ENCODE peak calls at places on chromosomes 13 and 19, in six cellular contexts. U is breast epithelium, A is lung, V is tibial artery, B is transverse colon, D is uterus. Z is an unnamed sample.
A peak's percentile ranks its signal among the peaks of the same experiment; 100 is the strongest.

GRCh38 chr13:91609353-91609752 is 210.9 kb downstream of the GPC5 start:
- DNase-seq in V (no peak), U (no peak), B (no peak), A (no peak), D (no peak), Z (no peak)

GRCh38 chr19:33245948-33246728 is 20.5 kb upstream of the SLC7A10 start:
- DNase-seq in U (no peak), V (no peak), B (no peak), A (no peak), D (no peak), Z (no peak)

GRCh38 chr19:10863107-10863700 is 8.1 kb upstream of the CARM1 start:
- DNase-seq in U (peak; percentile 58), V (peak; percentile 49), A (no peak), B (no peak), D (no peak), Z (peak; percentile 59)

GRCh38 chr13:51626749-51627148 is 42.5 kb downstream of the WDFY2 start:
- DNase-seq in A (no peak), B (no peak), V (no peak), U (peak; percentile 47), D (no peak), Z (no peak)

GRCh38 chr19:10118960-10119359 is 739 bp downstream of the EIF3G start:
- DNase-seq in U (no peak), V (no peak), D (no peak), A (no peak), B (no peak), Z (no peak)

GRCh38 chr19:41641879-41642485 is 15.1 kb upstream of the CEACAM4 start:
- DNase-seq in D (no peak), V (peak; percentile 53), A (peak; percentile 81), U (peak; percentile 24), B (peak; percentile 82), Z (peak; percentile 18)

GRCh38 chr13:35794734-35795389 is 318.4 kb upstream of the MAB21L1 start:
- DNase-seq in U (no peak), V (no peak), D (no peak), A (no peak), B (no peak), Z (no peak)

GRCh38 chr19:17394891-17395415 is 957 bp upstream of the CCDC194 start:
- DNase-seq in D (peak; percentile 70), U (no peak), A (no peak), B (peak; percentile 57), V (no peak), Z (no peak)

GRCh38 chr13:71021810-71022422 is 845.1 kb downstream of the DACH1 start:
- DNase-seq in V (no peak), A (no peak), D (no peak), B (no peak), U (no peak), Z (no peak)

GRCh38 chr19:31347356-31347755 is 1.9 kb downstream of the TSHZ3 start:
- DNase-seq in V (no peak), U (no peak), B (no peak), A (no peak), D (no peak), Z (peak; percentile 16)

GRCh38 chr19:41328818-41329220 is 18.8 kb downstream of the CCDC97 start:
- DNase-seq in U (no peak), B (no peak), D (no peak), V (peak; percentile 37), A (no peak), Z (no peak)

GRCh38 chr13:113740661-113741060 is 18.4 kb upstream of the TMEM255B start:
- DNase-seq in V (no peak), D (no peak), A (no peak), B (no peak), U (no peak), Z (no peak)

GRCh38 chr13:46530084-46530935 is 22.7 kb upstream of the LRCH1 start:
- DNase-seq in B (no peak), D (no peak), V (no peak), A (no peak), U (no peak), Z (no peak)

GRCh38 chr19:38660724-38661123 is 13.3 kb downstream of the ACTN4 start:
- DNase-seq in V (no peak), B (no peak), D (no peak), U (no peak), A (no peak), Z (no peak)

GRCh38 chr13:99310382-99311031 is 3.3 kb upstream of the GPR183 start:
- DNase-seq in B (no peak), D (no peak), V (no peak), A (no peak), U (no peak), Z (peak; percentile 99)

GRCh38 chr13:99313473-99313872 is 6.3 kb upstream of the GPR183 start:
- DNase-seq in A (no peak), V (no peak), B (no peak), U (no peak), D (no peak), Z (no peak)

GRCh38 chr13:99311748-99312492 is 4.7 kb upstream of the GPR183 start:
- DNase-seq in V (no peak), D (peak; percentile 46), U (no peak), A (no peak), B (no peak), Z (no peak)

GRCh38 chr13:99312493-99312883 is 5.3 kb upstream of the GPR183 start:
- DNase-seq in A (peak; percentile 44), U (peak; percentile 55), D (peak; percentile 64), B (peak; percentile 45), V (peak; percentile 83), Z (no peak)

GRCh38 chr13:99311137-99311536 is 3.9 kb upstream of the GPR183 start:
- DNase-seq in D (no peak), B (no peak), V (no peak), A (no peak), U (no peak), Z (no peak)
- H3K4me1 ChIP-seq in D (no peaks in the 10 kb centered on the region), B (peaks cover 7% of the 10 kb centered on the region), V (peaks cover 13% of the 10 kb centered on the region), A (peaks cover 14% of the 10 kb centered on the region), U (no peaks in the 10 kb centered on the region), Z (peaks cover 70% of the 10 kb centered on the region)

GRCh38 chr19:51919606-51920005 is 7.7 kb upstream of the ZNF613 start:
- DNase-seq in A (no peak), V (no peak), U (no peak), B (no peak), D (no peak), Z (no peak)
- H3K9me3 ChIP-seq in A (peaks cover 50% of the 10 kb centered on the region), V (peaks cover 78% of the 10 kb centered on the region), U (peaks cover 80% of the 10 kb centered on the region), B (peaks cover 82% of the 10 kb centered on the region), D (peaks cover 23% of the 10 kb centered on the region), Z (peaks cover 35% of the 10 kb centered on the region)

DNA sequence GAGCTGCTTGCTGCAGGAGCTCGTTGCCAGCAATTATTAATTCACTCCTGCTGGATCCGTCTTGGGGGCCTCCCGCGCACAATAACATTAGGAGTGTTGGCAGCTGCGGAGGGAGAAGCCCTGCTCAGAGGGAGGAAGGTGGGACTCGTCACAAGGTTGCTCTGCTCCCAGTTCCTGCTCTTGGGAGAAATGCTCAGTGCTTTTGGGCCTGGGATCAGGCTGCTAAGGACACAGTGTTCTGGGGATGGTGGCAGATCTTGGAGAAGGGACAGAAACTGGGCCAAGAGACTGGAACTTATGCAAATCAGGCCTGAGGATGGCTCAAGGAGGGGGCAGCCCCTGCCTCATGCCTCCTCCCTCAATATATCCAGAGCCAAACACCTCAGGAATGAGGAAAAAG is 78.9 kb upstream of the OLFM4 start:
- DNase-seq in U (peak; percentile 66), D (peak; percentile 16), B (no peak), V (no peak), A (no peak), Z (no peak)
- H3K4me1 ChIP-seq in U (peaks cover 5% of the 10 kb centered on the region), D (no peaks in the 10 kb centered on the region), B (no peaks in the 10 kb centered on the region), V (no peaks in the 10 kb centered on the region), A (no peaks in the 10 kb centered on the region), Z (no peaks in the 10 kb centered on the region)

DNA sequence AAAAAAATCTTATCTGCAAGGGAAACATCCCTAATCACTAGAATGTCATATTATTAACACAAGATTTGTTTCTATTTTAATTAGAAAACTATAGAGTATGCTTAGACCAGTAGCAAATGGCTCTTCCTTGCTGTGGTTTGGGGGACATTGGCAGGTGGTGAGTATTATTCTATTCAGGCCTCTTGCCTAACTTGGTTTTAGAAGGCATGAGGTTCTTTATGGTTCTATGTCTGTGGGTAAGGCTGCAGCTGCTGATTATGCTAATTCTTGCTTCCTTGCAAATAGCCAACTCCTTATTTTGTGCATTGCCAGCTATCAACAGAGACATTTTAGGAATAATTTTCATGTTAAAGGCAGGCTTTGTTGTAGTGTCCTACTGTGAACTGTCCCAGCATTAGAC is 1345.0 kb downstream of the UQCRFS1 start:
- DNase-seq in D (no peak), V (no peak), B (no peak), A (no peak), U (no peak), Z (no peak)
- H3K9me3 ChIP-seq in D (no peaks in the 10 kb centered on the region), V (peaks cover 3% of the 10 kb centered on the region), B (peaks cover 10% of the 10 kb centered on the region), A (peaks cover 3% of the 10 kb centered on the region), U (no peaks in the 10 kb centered on the region), Z (peaks cover 4% of the 10 kb centered on the region)

GRCh38 chr13:47545630-47546029 is 455.4 kb downstream of the SUCLA2 start:
- DNase-seq in B (no peak), D (no peak), V (no peak), U (peak; percentile 58), A (no peak), Z (no peak)

GRCh38 chr13:47545206-47545605 is 455.9 kb downstream of the SUCLA2 start:
- DNase-seq in V (no peak), D (no peak), B (no peak), U (peak; percentile 21), A (no peak), Z (no peak)

GRCh38 chr13:47546963-47547345 is 454.1 kb downstream of the SUCLA2 start:
- DNase-seq in B (no peak), U (no peak), A (no peak), V (no peak), D (no peak), Z (no peak)

GRCh38 chr13:47548294-47548825 is 452.7 kb downstream of the SUCLA2 start:
- DNase-seq in U (no peak), A (no peak), B (no peak), D (no peak), V (no peak), Z (no peak)

GRCh38 chr13:47546265-47546962 is 454.7 kb downstream of the SUCLA2 start:
- DNase-seq in A (no peak), U (no peak), V (no peak), B (no peak), D (no peak), Z (no peak)
- H3K4me1 ChIP-seq in A (peaks cover 9% of the 10 kb centered on the region), U (no peaks in the 10 kb centered on the region), V (no peaks in the 10 kb centered on the region), B (peaks cover 5% of the 10 kb centered on the region), D (no peaks in the 10 kb centered on the region), Z (no peaks in the 10 kb centered on the region)

GRCh38 chr19:21483589-21484170 is 21.7 kb upstream of the ZNF429 start:
- DNase-seq in V (no peak), D (peak; percentile 63), B (peak; percentile 51), U (peak; percentile 46), A (peak; percentile 42), Z (no peak)

GRCh38 chr19:21484631-21485030 is 20.8 kb upstream of the ZNF429 start:
- DNase-seq in A (no peak), D (no peak), V (no peak), U (no peak), B (no peak), Z (no peak)

GRCh38 chr19:21491161-21491560 is 14.2 kb upstream of the ZNF429 start:
- DNase-seq in V (no peak), D (no peak), A (no peak), B (no peak), U (no peak), Z (no peak)

GRCh38 chr19:21482863-21483276 is 22.5 kb upstream of the ZNF429 start:
- DNase-seq in U (peak; percentile 31), B (peak; percentile 48), A (peak; percentile 59), V (no peak), D (peak; percentile 62), Z (no peak)

GRCh38 chr19:21487969-21488368 is 17.4 kb upstream of the ZNF429 start:
- DNase-seq in U (no peak), D (no peak), B (no peak), A (no peak), V (no peak), Z (no peak)
- H3K9me3 ChIP-seq in U (peaks cover 7% of the 10 kb centered on the region), D (no peaks in the 10 kb centered on the region), B (no peaks in the 10 kb centered on the region), A (no peaks in the 10 kb centered on the region), V (no peaks in the 10 kb centered on the region), Z (peaks cover 10% of the 10 kb centered on the region)

Z was measured in SJSA1.